ENCODE peak calls at places on chromosome 2, in nine cellular contexts. Z, S, L, A, P, B, N, F and D are unnamed samples.

GRCh38 chr2:16397681-16398475 is 267.8 kb downstream of the CYRIA start:
- DNase-seq in Z (no peak), S (no peak), L (no peak), A (no peak), P (no peak), B (no peak), N (no peak), F (no peak), D (no peak)

GRCh38 chr2:71609958-71610357 is 156.6 kb downstream of the DYSF start:
- DNase-seq in Z (no peak), S (no peak), L (no peak), A (peak), P (no peak), B (no peak), N (no peak), F (peak), D (peak)

GRCh38 chr2:142716463-142717242 is 160.8 kb upstream of the KYNU start:
- DNase-seq in Z (no peak), S (no peak), L (no peak), A (peak), P (no peak), B (no peak), N (peak), F (no peak), D (no peak)

GRCh38 chr2:48514591-48514990 is 15.4 kb upstream of the STON1 start:
- DNase-seq in Z (no peak), S (no peak), L (no peak), A (peak), P (no peak), B (no peak), N (no peak), F (no peak), D (no peak)

GRCh38 chr2:8677646-8678592 is 3.9 kb upstream of the ID2 start:
- DNase-seq in Z (peak), S (peak), L (peak), A (peak), P (peak), B (peak), N (peak), F (peak), D (no peak)

GRCh38 chr2:27105981-27106380 is 12.9 kb downstream of the CGREF1 start:
- DNase-seq in Z (no peak), S (no peak), L (no peak), A (no peak), P (no peak), B (no peak), N (no peak), F (no peak), D (no peak)

GRCh38 chr2:151407281-151407680 is 2.4 kb upstream of the RIF1 start:
- DNase-seq in Z (no peak), S (no peak), L (no peak), A (no peak), P (no peak), B (no peak), N (no peak), F (no peak), D (no peak)

GRCh38 chr2:10331702-10332401 is 29.1 kb downstream of the HPCAL1 start:
- DNase-seq in Z (peak), S (no peak), L (no peak), A (no peak), P (no peak), B (no peak), N (no peak), F (no peak), D (no peak)

GRCh38 chr2:109614715-109615636 is 812 bp downstream of the SOWAHC start:
- DNase-seq in Z (no peak), S (peak), L (no peak), A (peak), P (peak), B (peak), N (peak), F (peak), D (no peak)

GRCh38 chr2:37344453-37345361 is at the start of gene QPCT:
- DNase-seq in Z (peak), S (no peak), L (no peak), A (no peak), P (no peak), B (peak), N (peak), F (peak), D (no peak)

GRCh38 chr2:131394147-131394931 is 30.4 kb upstream of the RAB6D start:
- DNase-seq in Z (peak), S (peak), L (peak), A (no peak), P (no peak), B (no peak), N (peak), F (peak), D (no peak)

GRCh38 chr2:43426305-43427031 is 169.4 kb downstream of the THADA start:
- DNase-seq in Z (peak), S (no peak), L (peak), A (peak), P (no peak), B (peak), N (no peak), F (peak), D (no peak)

GRCh38 chr2:23745726-23746105 is 181.2 kb downstream of the ATAD2B start:
- DNase-seq in Z (peak), S (no peak), L (no peak), A (peak), P (no peak), B (no peak), N (no peak), F (no peak), D (no peak)

DNA sequence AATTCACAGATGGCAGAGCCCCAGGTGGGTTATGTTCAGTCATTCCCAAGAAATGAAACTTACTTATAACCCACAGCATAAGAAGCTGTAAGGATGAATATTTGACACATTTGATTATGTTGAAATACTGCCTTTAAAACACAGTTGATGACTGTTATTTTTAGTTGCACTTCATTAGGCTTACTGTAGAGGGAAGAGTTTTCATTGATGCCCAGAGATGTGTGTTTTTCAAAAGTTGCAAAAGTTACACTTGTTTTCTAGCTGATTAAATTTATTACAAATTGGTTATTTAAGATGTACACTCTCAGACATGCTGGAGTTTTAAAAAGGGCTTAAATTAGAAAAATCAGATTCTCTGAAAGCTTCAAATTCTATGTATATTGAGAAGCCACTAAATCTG is 506.1 kb downstream of the PARD3B start:
- DNase-seq in Z (no peak), S (no peak), L (no peak), A (peak), P (no peak), B (no peak), N (no peak), F (no peak), D (no peak)
- TF ChIP-seq CTCF in Z (no peak), S (peak), L (no peak), A (peak), P (no peak), B (no peak), N (no peak), F (no peak), D (no peak)

GRCh38 chr2:78999410-78999809 is 26.1 kb upstream of the REG3G start:
- DNase-seq in Z (no peak), S (no peak), L (no peak), A (peak), P (no peak), B (no peak), N (no peak), F (no peak), D (no peak)
- TF ChIP-seq CTCF in Z (peak), S (peak), L (peak), A (peak), P (no peak), B (no peak), N (peak), F (peak), D (no peak)

DNA sequence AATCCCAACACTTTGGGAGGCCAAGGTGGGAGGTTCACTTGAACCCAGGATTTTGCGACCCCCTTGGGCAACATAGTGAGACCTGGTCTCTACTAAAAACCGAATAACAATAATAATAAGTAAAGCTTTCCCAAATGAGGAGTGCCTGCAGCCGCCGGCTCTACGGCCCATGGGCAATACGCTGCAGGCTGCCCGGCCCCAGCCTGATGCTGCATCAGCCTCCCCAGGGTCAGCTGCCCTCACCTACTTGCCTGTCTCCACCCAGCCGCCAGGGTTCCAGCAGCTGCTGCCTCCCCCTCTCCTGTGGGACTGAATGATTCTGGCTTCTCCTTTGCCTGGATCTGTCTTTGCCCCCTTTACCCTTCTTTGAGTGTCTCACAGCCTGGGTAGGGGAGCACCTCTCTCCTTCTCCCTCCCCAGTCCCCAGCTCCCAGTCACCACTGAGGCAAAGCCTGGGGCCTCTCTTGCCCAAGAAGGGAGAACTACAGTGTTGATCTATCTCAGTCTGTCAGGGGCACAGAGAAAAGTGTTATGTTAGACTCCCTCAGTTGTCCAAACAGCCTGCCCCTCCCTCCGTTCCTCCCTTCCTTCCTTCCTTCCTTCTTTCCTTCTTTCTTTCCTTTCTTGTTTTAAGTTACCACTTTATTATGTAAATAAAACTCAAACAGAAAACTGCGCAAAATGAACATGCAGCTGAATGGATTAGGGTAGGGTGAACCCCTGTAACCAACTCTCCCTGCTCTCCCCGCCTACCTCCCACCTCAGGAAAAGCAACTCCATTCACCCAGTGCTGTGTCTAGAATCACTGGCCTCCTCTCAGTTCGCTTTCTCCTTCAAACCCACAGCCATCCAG is 38.2 kb upstream of the NPAS2 start:
- DNase-seq in Z (no peak), S (no peak), L (no peak), A (no peak), P (no peak), B (peak), N (no peak), F (no peak), D (no peak)
- TF ChIP-seq CTCF in Z (no peak), S (no peak), L (no peak), A (no peak), P (no peak), B (no peak), N (no peak), F (no peak), D (no peak)

GRCh38 chr2:182763311-182763912 is 47.4 kb downstream of the DNAJC10 start:
- DNase-seq in Z (peak), S (peak), L (peak), A (peak), P (no peak), B (no peak), N (no peak), F (no peak), D (no peak)
- TF ChIP-seq CTCF in Z (peak), S (peak), L (peak), A (peak), P (peak), B (no peak), N (peak), F (peak), D (no peak)

GRCh38 chr2:133532919-133533318 is 35.3 kb downstream of the NCKAP5 start:
- DNase-seq in Z (no peak), S (no peak), L (no peak), A (peak), P (no peak), B (no peak), N (no peak), F (no peak), D (no peak)
- TF ChIP-seq CTCF in Z (no peak), S (no peak), L (no peak), A (peak), P (no peak), B (no peak), N (no peak), F (no peak), D (no peak)

DNA sequence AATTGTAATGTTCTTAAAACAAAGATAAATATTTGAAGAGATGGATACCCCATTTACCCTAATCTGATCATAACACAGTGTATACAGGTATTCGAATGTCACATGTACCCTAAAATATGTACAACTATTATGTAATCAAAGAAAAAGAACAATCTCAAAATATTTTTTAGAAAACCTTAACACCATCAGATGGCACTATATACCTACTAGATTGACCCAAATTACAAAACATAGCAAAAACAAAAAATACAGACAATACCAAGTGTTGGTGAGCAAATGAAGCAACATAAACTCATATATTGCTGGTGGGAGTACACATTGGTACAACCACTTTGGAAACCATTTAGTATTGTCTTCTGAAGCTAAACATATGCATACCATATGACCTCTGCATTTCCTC is 55.6 kb downstream of the GDF7 start:
- DNase-seq in Z (no peak), S (no peak), L (no peak), A (no peak), P (no peak), B (no peak), N (no peak), F (no peak), D (no peak)
- TF ChIP-seq CTCF in Z (no peak), S (no peak), L (no peak), A (no peak), P (no peak), B (no peak), N (no peak), F (no peak), D (no peak)

GRCh38 chr2:25845843-25846505 is 32.3 kb downstream of the ASXL2 start:
- DNase-seq in Z (no peak), S (no peak), L (no peak), A (peak), P (no peak), B (no peak), N (no peak), F (no peak), D (no peak)

GRCh38 chr2:25842155-25842554 is 36.1 kb downstream of the ASXL2 start:
- DNase-seq in Z (no peak), S (no peak), L (no peak), A (no peak), P (no peak), B (no peak), N (no peak), F (no peak), D (no peak)

GRCh38 chr2:25838152-25838756 is 40.0 kb downstream of the ASXL2 start:
- DNase-seq in Z (no peak), S (no peak), L (no peak), A (no peak), P (no peak), B (no peak), N (no peak), F (no peak), D (no peak)

GRCh38 chr2:25844089-25844488 is 34.2 kb downstream of the ASXL2 start:
- DNase-seq in Z (no peak), S (no peak), L (no peak), A (peak), P (no peak), B (no peak), N (no peak), F (no peak), D (no peak)
- TF ChIP-seq CTCF in Z (no peak), S (no peak), L (no peak), A (no peak), P (no peak), B (no peak), N (no peak), F (no peak), D (no peak)

GRCh38 chr2:221572821-221573429 is 821 bp upstream of the EPHA4 start:
- DNase-seq in Z (peak), S (peak), L (no peak), A (peak), P (peak), B (peak), N (peak), F (peak), D (no peak)

GRCh38 chr2:221571108-221571390 is 1.1 kb downstream of the EPHA4 start:
- DNase-seq in Z (no peak), S (no peak), L (no peak), A (peak), P (no peak), B (no peak), N (no peak), F (peak), D (no peak)

GRCh38 chr2:221571391-221572179 is 519 bp downstream of the EPHA4 start:
- DNase-seq in Z (peak), S (peak), L (no peak), A (peak), P (peak), B (peak), N (peak), F (peak), D (no peak)

GRCh38 chr2:221573430-221574230 is 1.5 kb upstream of the EPHA4 start:
- DNase-seq in Z (peak), S (peak), L (peak), A (peak), P (peak), B (peak), N (peak), F (peak), D (peak)

GRCh38 chr2:221572180-221572820 is at the start of gene EPHA4:
- DNase-seq in Z (peak), S (peak), L (no peak), A (peak), P (peak), B (peak), N (peak), F (peak), D (peak)
- TF ChIP-seq CTCF in Z (no peak), S (no peak), L (no peak), A (peak), P (no peak), B (no peak), N (peak), F (peak), D (no peak)